ENCODE peak calls at places on chromosome 12, in ten cellular contexts. X is H7; S is lower leg skin; J is stimulated activated effector memory CD8-positive, alpha-beta T cell treated with anti-CD3 and anti-CD28 coated beads, Interleukin-12 subunit alpha, Interleukin-12 subunit beta, amount 100 ng/mL, for 72 hours; O is WTC11; B is GM23248; I is stimulated activated CD4-positive, alpha-beta T cell treated with anti-CD3 and anti-CD28 coated beads, Interleukin-15, amount 100 ng/mL, for 48 hours; F is PC-3; P is KBM-7; G is Kasumi-1. D is an unnamed sample.

GRCh38 chr12:94545937-94546771 is 86.5 kb upstream of the CEP83 start:
- DNase-seq in X (peak), S (no peak), J (no peak), O (peak), B (peak), I (no peak), F (peak), P (peak), G (no peak), D (peak)

GRCh38 chr12:26800858-26801257 is 32.1 kb downstream of the ITPR2 start:
- DNase-seq in X (no peak), S (no peak), J (no peak), O (no peak), B (no peak), I (no peak), F (no peak), P (no peak), G (no peak), D (no peak)

GRCh38 chr12:86367137-86367536 is 110.9 kb upstream of the MGAT4C start:
- DNase-seq in X (no peak), S (no peak), J (no peak), O (no peak), B (no peak), I (no peak), F (no peak), P (no peak), G (no peak), D (no peak)

GRCh38 chr12:127943481-127944210 is 323.3 kb upstream of the TMEM132C start:
- DNase-seq in X (no peak), S (no peak), J (no peak), O (no peak), B (no peak), I (no peak), F (peak), P (no peak), G (no peak), D (no peak)

GRCh38 chr12:52380271-52380694 is 5.2 kb downstream of the KRT84 start:
- DNase-seq in X (peak), S (no peak), J (no peak), O (peak), B (peak), I (no peak), F (peak), P (peak), G (peak), D (peak)

GRCh38 chr12:118641249-118641648 is 264.9 kb downstream of the SUDS3 start:
- DNase-seq in X (no peak), S (no peak), J (no peak), O (no peak), B (no peak), I (no peak), F (no peak), P (no peak), G (no peak), D (no peak)

GRCh38 chr12:31005944-31006361 is 67.7 kb upstream of the DDX11 start:
- DNase-seq in X (no peak), S (peak), J (no peak), O (peak), B (peak), I (no peak), F (peak), P (no peak), G (no peak), D (peak)

GRCh38 chr12:24034160-24034559 is 84.7 kb upstream of the SOX5 start:
- DNase-seq in X (no peak), S (no peak), J (no peak), O (no peak), B (no peak), I (no peak), F (no peak), P (no peak), G (no peak), D (peak)

GRCh38 chr12:77087427-77087826 is 22.1 kb upstream of the E2F7 start:
- DNase-seq in X (no peak), S (no peak), J (no peak), O (no peak), B (peak), I (no peak), F (no peak), P (no peak), G (no peak), D (peak)

GRCh38 chr12:3107071-3107583 is 29.9 kb downstream of the TSPAN9 start:
- DNase-seq in X (no peak), S (no peak), J (no peak), O (peak), B (peak), I (no peak), F (no peak), P (no peak), G (no peak), D (peak)

GRCh38 chr12:70365648-70366518 is at the start of gene KCNMB4:
- DNase-seq in X (peak), S (peak), J (peak), O (peak), B (peak), I (no peak), F (peak), P (peak), G (peak), D (peak)

GRCh38 chr12:10115890-10116289 is 14.1 kb downstream of the CLEC7A start:
- DNase-seq in X (no peak), S (no peak), J (no peak), O (no peak), B (no peak), I (no peak), F (no peak), P (no peak), G (no peak), D (no peak)

GRCh38 chr12:120659151-120659525 is 18.7 kb downstream of the CABP1 start:
- DNase-seq in X (peak), S (no peak), J (no peak), O (no peak), B (no peak), I (no peak), F (no peak), P (no peak), G (no peak), D (no peak)

GRCh38 chr12:46404225-46404631 is 31.7 kb upstream of the SLC38A2 start:
- DNase-seq in X (no peak), S (no peak), J (no peak), O (no peak), B (peak), I (no peak), F (no peak), P (no peak), G (no peak), D (peak)

GRCh38 chr12:129629901-129630300 is 273.9 kb downstream of the TMEM132D start:
- DNase-seq in X (no peak), S (no peak), J (no peak), O (no peak), B (no peak), I (no peak), F (no peak), P (no peak), G (no peak), D (no peak)

GRCh38 chr12:3972576-3972975 is 99.4 kb upstream of the PARP11 start:
- DNase-seq in X (no peak), S (peak), J (no peak), O (no peak), B (no peak), I (no peak), F (no peak), P (no peak), G (no peak), D (no peak)

GRCh38 chr12:55697686-55698085 is 10.0 kb downstream of the ITGA7 start:
- DNase-seq in X (peak), S (peak), J (no peak), O (no peak), B (no peak), I (no peak), F (no peak), P (no peak), G (no peak), D (no peak)

GRCh38 chr12:116455540-116456306 is 103.5 kb upstream of the MAP1LC3B2 start:
- DNase-seq in X (no peak), S (peak), J (no peak), O (no peak), B (peak), I (no peak), F (peak), P (peak), G (no peak), D (peak)

GRCh38 chr12:66898700-66899469 is 220.0 kb upstream of the GRIP1 start:
- DNase-seq in X (no peak), S (no peak), J (no peak), O (no peak), B (no peak), I (no peak), F (no peak), P (no peak), G (no peak), D (no peak)

GRCh38 chr12:101127521-101128219 is 82.4 kb downstream of the SLC5A8 start:
- DNase-seq in X (no peak), S (no peak), J (no peak), O (no peak), B (peak), I (no peak), F (no peak), P (no peak), G (no peak), D (peak)

GRCh38 chr12:64739778-64740177 is 19.4 kb downstream of the GNS start:
- DNase-seq in X (no peak), S (no peak), J (no peak), O (no peak), B (no peak), I (no peak), F (peak), P (no peak), G (peak), D (no peak)

GRCh38 chr12:107917912-107918800 is 143.7 kb downstream of the ASCL4 start:
- DNase-seq in X (peak), S (no peak), J (no peak), O (peak), B (peak), I (no peak), F (peak), P (peak), G (peak), D (peak)

GRCh38 chr12:27841392-27841882 is 61.4 kb upstream of the MANSC4 start:
- DNase-seq in X (no peak), S (no peak), J (no peak), O (no peak), B (peak), I (no peak), F (peak), P (peak), G (no peak), D (no peak)

GRCh38 chr12:2179953-2180736 is 127.4 kb downstream of the CACNA1C start:
- DNase-seq in X (no peak), S (peak), J (no peak), O (no peak), B (peak), I (no peak), F (peak), P (no peak), G (no peak), D (peak)

GRCh38 chr12:120528861-120529525 is at the start of gene COQ5:
- DNase-seq in X (peak), S (peak), J (peak), O (peak), B (peak), I (peak), F (peak), P (peak), G (peak), D (peak)

GRCh38 chr12:64779349-64779974 is 20.3 kb upstream of the GNS start:
- DNase-seq in X (no peak), S (no peak), J (no peak), O (no peak), B (no peak), I (no peak), F (no peak), P (no peak), G (no peak), D (no peak)

GRCh38 chr12:124713436-124714082 is 146.1 kb upstream of the NCOR2 start:
- DNase-seq in X (no peak), S (no peak), J (peak), O (no peak), B (peak), I (peak), F (no peak), P (peak), G (peak), D (peak)

GRCh38 chr12:52010152-52010622 is 3.4 kb downstream of the TAMALIN start:
- DNase-seq in X (peak), S (peak), J (no peak), O (peak), B (peak), I (no peak), F (no peak), P (peak), G (no peak), D (peak)

GRCh38 chr12:124509676-124510300 is 57.6 kb downstream of the NCOR2 start:
- DNase-seq in X (peak), S (peak), J (no peak), O (peak), B (peak), I (no peak), F (no peak), P (peak), G (peak), D (peak)

GRCh38 chr12:132831771-132832170 is 3.1 kb upstream of the GOLGA3 start:
- DNase-seq in X (no peak), S (no peak), J (no peak), O (no peak), B (no peak), I (no peak), F (no peak), P (no peak), G (no peak), D (no peak)

GRCh38 chr12:79844693-79845092 is 90.2 kb downstream of the PPP1R12A start:
- DNase-seq in X (no peak), S (no peak), J (no peak), O (no peak), B (peak), I (no peak), F (peak), P (no peak), G (no peak), D (peak)

GRCh38 chr12:11568762-11569478 is 80.6 kb upstream of the ETV6 start:
- DNase-seq in X (no peak), S (no peak), J (no peak), O (no peak), B (no peak), I (no peak), F (no peak), P (no peak), G (no peak), D (no peak)

GRCh38 chr12:95532851-95533250 is 18.4 kb downstream of the USP44 start:
- DNase-seq in X (no peak), S (no peak), J (no peak), O (no peak), B (peak), I (peak), F (peak), P (no peak), G (no peak), D (peak)

GRCh38 chr12:132660047-132660446 is 27.1 kb downstream of the POLE start:
- DNase-seq in X (no peak), S (no peak), J (no peak), O (no peak), B (no peak), I (no peak), F (no peak), P (no peak), G (peak), D (no peak)

GRCh38 chr12:49335118-49335954 is 1.7 kb downstream of the C1QL4 start:
- DNase-seq in X (peak), S (no peak), J (no peak), O (no peak), B (no peak), I (no peak), F (no peak), P (no peak), G (no peak), D (no peak)

D was measured in AG10803.